ENCODE peak calls at places on chromosomes 7 and 10, in nine cellular contexts. One of them, this sample, is unnamed.

GRCh38 chr10:22583683-22584082 is 130.7 kb downstream of the PIP4K2A start:
- DNase-seq in kidney: no peak
- DNase-seq in A549: no peak
- DNase-seq in endodermal cell: peak; percentile 51
- DNase-seq in colonic mucosa: no peak
- DNase-seq in hepatocyte: no peak
- DNase-seq in OCI-LY7: no peak
- DNase-seq in Panc1: no peak
- DNase-seq in adipocyte: no peak
- DNase-seq in this sample: no peak

GRCh38 chr7:24786941-24787340 is 29.7 kb upstream of the GSDME start:
- DNase-seq in hepatocyte: no peak
- DNase-seq in adipocyte: peak; percentile 90
- DNase-seq in Panc1: peak; percentile 73
- DNase-seq in colonic mucosa: no peak
- DNase-seq in endodermal cell: no peak
- DNase-seq in kidney: no peak
- DNase-seq in A549: peak; percentile 65
- DNase-seq in OCI-LY7: no peak
- DNase-seq in this sample: no peak

GRCh38 chr10:102740229-102740628 is 3.5 kb upstream of the WBP1L start:
- DNase-seq in colonic mucosa: no peak
- DNase-seq in Panc1: no peak
- DNase-seq in adipocyte: no peak
- DNase-seq in kidney: no peak
- DNase-seq in OCI-LY7: no peak
- DNase-seq in endodermal cell: no peak
- DNase-seq in A549: no peak
- DNase-seq in hepatocyte: no peak
- DNase-seq in this sample: no peak

GRCh38 chr7:25953859-25954258 is 198.1 kb upstream of the NFE2L3 start:
- DNase-seq in kidney: no peak
- DNase-seq in colonic mucosa: no peak
- DNase-seq in hepatocyte: no peak
- DNase-seq in endodermal cell: no peak
- DNase-seq in Panc1: no peak
- DNase-seq in adipocyte: no peak
- DNase-seq in A549: no peak
- DNase-seq in OCI-LY7: peak; percentile 67
- DNase-seq in this sample: no peak

GRCh38 chr7:1698221-1698620 is 28.1 kb downstream of the ELFN1 start:
- DNase-seq in hepatocyte: no peak
- DNase-seq in A549: no peak
- DNase-seq in endodermal cell: peak; percentile 36
- DNase-seq in Panc1: no peak
- DNase-seq in colonic mucosa: no peak
- DNase-seq in kidney: peak; percentile 17
- DNase-seq in OCI-LY7: no peak
- DNase-seq in adipocyte: no peak
- DNase-seq in this sample: no peak

GRCh38 chr10:93515963-93516450 is 19.6 kb downstream of the CEP55 start:
- DNase-seq in Panc1: no peak
- DNase-seq in adipocyte: peak; percentile 79
- DNase-seq in hepatocyte: no peak
- DNase-seq in endodermal cell: no peak
- DNase-seq in colonic mucosa: no peak
- DNase-seq in A549: no peak
- DNase-seq in kidney: no peak
- DNase-seq in OCI-LY7: no peak
- DNase-seq in this sample: no peak

GRCh38 chr7:26743205-26743604 is 121.2 kb downstream of the SKAP2 start:
- DNase-seq in OCI-LY7: no peak
- DNase-seq in endodermal cell: no peak
- DNase-seq in Panc1: no peak
- DNase-seq in kidney: no peak
- DNase-seq in colonic mucosa: no peak
- DNase-seq in hepatocyte: no peak
- DNase-seq in adipocyte: peak; percentile 7
- DNase-seq in A549: no peak
- DNase-seq in this sample: no peak

GRCh38 chr10:807163-807957 is 117.9 kb upstream of the DIP2C start:
- DNase-seq in kidney: no peak
- DNase-seq in A549: no peak
- DNase-seq in OCI-LY7: no peak
- DNase-seq in colonic mucosa: no peak
- DNase-seq in endodermal cell: no peak
- DNase-seq in Panc1: no peak
- DNase-seq in adipocyte: no peak
- DNase-seq in hepatocyte: no peak
- DNase-seq in this sample: no peak

GRCh38 chr10:19658622-19659233 is 157.5 kb upstream of the PLXDC2 start:
- DNase-seq in colonic mucosa: no peak
- DNase-seq in kidney: no peak
- DNase-seq in endodermal cell: no peak
- DNase-seq in OCI-LY7: no peak
- DNase-seq in Panc1: no peak
- DNase-seq in hepatocyte: no peak
- DNase-seq in adipocyte: no peak
- DNase-seq in A549: no peak
- DNase-seq in this sample: no peak

GRCh38 chr7:47582748-47583740 is 1.1 kb upstream of the TNS3 start:
- DNase-seq in kidney: no peak
- DNase-seq in OCI-LY7: no peak
- DNase-seq in colonic mucosa: no peak
- DNase-seq in Panc1: no peak
- DNase-seq in adipocyte: no peak
- DNase-seq in hepatocyte: no peak
- DNase-seq in A549: no peak
- DNase-seq in endodermal cell: no peak
- DNase-seq in this sample: no peak

GRCh38 chr7:82593780-82594179 is 150.2 kb upstream of the CACNA2D1 start:
- DNase-seq in Panc1: no peak
- DNase-seq in adipocyte: no peak
- DNase-seq in colonic mucosa: no peak
- DNase-seq in OCI-LY7: no peak
- DNase-seq in endodermal cell: no peak
- DNase-seq in kidney: no peak
- DNase-seq in hepatocyte: no peak
- DNase-seq in A549: no peak
- DNase-seq in this sample: no peak

GRCh38 chr10:102523250-102524029 is 19.7 kb downstream of the SUFU start:
- DNase-seq in adipocyte: no peak
- DNase-seq in kidney: no peak
- DNase-seq in A549: no peak
- DNase-seq in endodermal cell: no peak
- DNase-seq in colonic mucosa: no peak
- DNase-seq in hepatocyte: no peak
- DNase-seq in OCI-LY7: no peak
- DNase-seq in Panc1: no peak
- DNase-seq in this sample: no peak

GRCh38 chr10:15546606-15547005 is 173.1 kb downstream of the ITGA8 start:
- DNase-seq in adipocyte: no peak
- DNase-seq in kidney: no peak
- DNase-seq in hepatocyte: no peak
- DNase-seq in A549: no peak
- DNase-seq in endodermal cell: no peak
- DNase-seq in Panc1: no peak
- DNase-seq in OCI-LY7: no peak
- DNase-seq in colonic mucosa: no peak
- DNase-seq in this sample: no peak

GRCh38 chr10:130127612-130128607 is 8.3 kb upstream of the GLRX3 start:
- DNase-seq in Panc1: peak; percentile 65
- DNase-seq in adipocyte: peak; percentile 90
- DNase-seq in kidney: no peak
- DNase-seq in A549: peak; percentile 94
- DNase-seq in OCI-LY7: peak; percentile 69
- DNase-seq in endodermal cell: peak; percentile 91
- DNase-seq in colonic mucosa: peak; percentile 49
- DNase-seq in hepatocyte: peak; percentile 81
- DNase-seq in this sample: peak; percentile 51

GRCh38 chr10:17169807-17170206 is 31.7 kb downstream of the TRDMT1 start:
- DNase-seq in kidney: no peak
- DNase-seq in hepatocyte: peak; percentile 17
- DNase-seq in Panc1: no peak
- DNase-seq in OCI-LY7: no peak
- DNase-seq in colonic mucosa: no peak
- DNase-seq in endodermal cell: no peak
- DNase-seq in A549: no peak
- DNase-seq in adipocyte: no peak
- DNase-seq in this sample: no peak

GRCh38 chr10:77334501-77334900 is 303.1 kb downstream of the KCNMA1 start:
- DNase-seq in Panc1: no peak
- DNase-seq in colonic mucosa: no peak
- DNase-seq in hepatocyte: no peak
- DNase-seq in OCI-LY7: no peak
- DNase-seq in endodermal cell: no peak
- DNase-seq in A549: no peak
- DNase-seq in adipocyte: no peak
- DNase-seq in kidney: no peak
- DNase-seq in this sample: no peak

GRCh38 chr7:92702535-92702934 is 112.3 kb upstream of the FAM133B start:
- DNase-seq in colonic mucosa: no peak
- DNase-seq in hepatocyte: no peak
- DNase-seq in adipocyte: no peak
- DNase-seq in A549: no peak
- DNase-seq in OCI-LY7: no peak
- DNase-seq in Panc1: no peak
- DNase-seq in kidney: no peak
- DNase-seq in endodermal cell: no peak
- DNase-seq in this sample: no peak

GRCh38 chr10:84194424-84195043 is at the start of gene CDHR1:
- DNase-seq in endodermal cell: peak; percentile 89
- DNase-seq in A549: peak; percentile 25
- DNase-seq in colonic mucosa: peak; percentile 79
- DNase-seq in hepatocyte: peak; percentile 56
- DNase-seq in OCI-LY7: no peak
- DNase-seq in Panc1: no peak
- DNase-seq in adipocyte: peak; percentile 15
- DNase-seq in kidney: no peak
- DNase-seq in this sample: no peak
- H3K4me3 ChIP-seq in endodermal cell: peak within 1 kb of the TSS; percentile 39
- H3K4me3 ChIP-seq in A549: peak within 1 kb of the TSS; percentile 50
- H3K4me3 ChIP-seq in colonic mucosa: peak within 1 kb of the TSS; percentile 51
- H3K4me3 ChIP-seq in hepatocyte: peak within 1 kb of the TSS; percentile 33
- H3K4me3 ChIP-seq in OCI-LY7: no peak within 1 kb of the TSS
- H3K4me3 ChIP-seq in Panc1: no peak within 1 kb of the TSS
- H3K4me3 ChIP-seq in adipocyte: peak within 1 kb of the TSS; percentile 68
- H3K4me3 ChIP-seq in kidney: peak within 1 kb of the TSS; percentile 46
- H3K4me3 ChIP-seq in this sample: peak within 1 kb of the TSS; percentile 28

GRCh38 chr10:108904163-108904878 is 1019.0 kb downstream of the XPNPEP1 start:
- DNase-seq in adipocyte: peak; percentile 14
- DNase-seq in OCI-LY7: no peak
- DNase-seq in hepatocyte: no peak
- DNase-seq in A549: no peak
- DNase-seq in Panc1: no peak
- DNase-seq in endodermal cell: no peak
- DNase-seq in colonic mucosa: no peak
- DNase-seq in kidney: no peak
- DNase-seq in this sample: no peak
- H3K9me3 ChIP-seq in adipocyte: no peaks in the 10 kb centered on the region
- H3K9me3 ChIP-seq in OCI-LY7: no peaks in the 10 kb centered on the region
- H3K9me3 ChIP-seq in hepatocyte: no peaks in the 10 kb centered on the region
- H3K9me3 ChIP-seq in A549: no peaks in the 10 kb centered on the region
- H3K9me3 ChIP-seq in Panc1: no peaks in the 10 kb centered on the region
- H3K9me3 ChIP-seq in endodermal cell: peaks cover 63% of the 10 kb centered on the region
- H3K9me3 ChIP-seq in colonic mucosa: no peaks in the 10 kb centered on the region
- H3K9me3 ChIP-seq in kidney: no peaks in the 10 kb centered on the region
- H3K9me3 ChIP-seq in this sample: no peaks in the 10 kb centered on the region

GRCh38 chr7:122314284-122314683 is 9.7 kb upstream of the FEZF1 start:
- DNase-seq in kidney: no peak
- DNase-seq in Panc1: no peak
- DNase-seq in endodermal cell: no peak
- DNase-seq in hepatocyte: no peak
- DNase-seq in OCI-LY7: no peak
- DNase-seq in adipocyte: no peak
- DNase-seq in colonic mucosa: no peak
- DNase-seq in A549: no peak
- DNase-seq in this sample: no peak
- H3K4me3 ChIP-seq in kidney: no peak overlapping the region
- H3K4me3 ChIP-seq in Panc1: no peak overlapping the region
- H3K4me3 ChIP-seq in endodermal cell: no peak overlapping the region
- H3K4me3 ChIP-seq in hepatocyte: no peak overlapping the region
- H3K4me3 ChIP-seq in OCI-LY7: no peak overlapping the region
- H3K4me3 ChIP-seq in adipocyte: no peak overlapping the region
- H3K4me3 ChIP-seq in colonic mucosa: no peak overlapping the region
- H3K4me3 ChIP-seq in A549: no peak overlapping the region
- H3K4me3 ChIP-seq in this sample: no peak overlapping the region

GRCh38 chr10:131690805-131691239 is 210.0 kb upstream of the PPP2R2D start:
- DNase-seq in A549: no peak
- DNase-seq in adipocyte: no peak
- DNase-seq in OCI-LY7: no peak
- DNase-seq in endodermal cell: no peak
- DNase-seq in Panc1: no peak
- DNase-seq in kidney: peak; percentile 55
- DNase-seq in colonic mucosa: no peak
- DNase-seq in hepatocyte: no peak
- DNase-seq in this sample: no peak

GRCh38 chr10:131688304-131688703 is 212.5 kb upstream of the PPP2R2D start:
- DNase-seq in endodermal cell: no peak
- DNase-seq in kidney: no peak
- DNase-seq in A549: no peak
- DNase-seq in hepatocyte: no peak
- DNase-seq in adipocyte: no peak
- DNase-seq in colonic mucosa: no peak
- DNase-seq in Panc1: no peak
- DNase-seq in OCI-LY7: no peak
- DNase-seq in this sample: no peak

GRCh38 chr10:131689486-131689885 is 211.3 kb upstream of the PPP2R2D start:
- DNase-seq in kidney: no peak
- DNase-seq in adipocyte: no peak
- DNase-seq in endodermal cell: no peak
- DNase-seq in A549: no peak
- DNase-seq in colonic mucosa: no peak
- DNase-seq in Panc1: no peak
- DNase-seq in hepatocyte: no peak
- DNase-seq in OCI-LY7: no peak
- DNase-seq in this sample: no peak

GRCh38 chr10:131689954-131690669 is 210.7 kb upstream of the PPP2R2D start:
- DNase-seq in Panc1: no peak
- DNase-seq in endodermal cell: no peak
- DNase-seq in colonic mucosa: no peak
- DNase-seq in kidney: peak; percentile 17
- DNase-seq in A549: no peak
- DNase-seq in adipocyte: no peak
- DNase-seq in OCI-LY7: no peak
- DNase-seq in hepatocyte: no peak
- DNase-seq in this sample: no peak

DNA sequence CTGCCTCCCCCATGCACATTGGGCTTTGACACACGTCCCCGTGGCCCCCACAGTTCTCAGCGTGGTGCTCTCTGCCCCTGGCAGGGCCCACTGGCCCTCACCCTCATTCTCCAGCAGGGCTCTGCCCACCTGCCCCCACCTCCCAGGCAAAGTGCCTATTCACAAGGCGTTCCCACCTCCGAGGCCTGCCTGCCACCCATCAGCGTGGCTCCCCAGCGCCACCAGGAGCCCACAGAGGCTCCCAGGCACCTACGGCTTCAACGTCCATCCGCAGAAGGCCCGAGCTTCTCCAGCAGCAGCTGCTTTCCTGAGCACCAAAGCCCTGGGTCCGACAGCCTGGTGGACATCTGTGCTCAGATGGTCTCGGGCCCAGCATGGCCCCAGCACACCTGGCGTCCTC is 211.8 kb upstream of the PPP2R2D start:
- DNase-seq in OCI-LY7: no peak
- DNase-seq in endodermal cell: peak; percentile 87
- DNase-seq in adipocyte: no peak
- DNase-seq in A549: no peak
- DNase-seq in hepatocyte: no peak
- DNase-seq in Panc1: no peak
- DNase-seq in colonic mucosa: no peak
- DNase-seq in kidney: peak; percentile 43
- DNase-seq in this sample: no peak
- H3K9me3 ChIP-seq in OCI-LY7: no peaks in the 10 kb centered on the region
- H3K9me3 ChIP-seq in endodermal cell: no peaks in the 10 kb centered on the region
- H3K9me3 ChIP-seq in adipocyte: no peaks in the 10 kb centered on the region
- H3K9me3 ChIP-seq in A549: no peaks in the 10 kb centered on the region
- H3K9me3 ChIP-seq in hepatocyte: no peaks in the 10 kb centered on the region
- H3K9me3 ChIP-seq in Panc1: no peaks in the 10 kb centered on the region
- H3K9me3 ChIP-seq in colonic mucosa: no peaks in the 10 kb centered on the region
- H3K9me3 ChIP-seq in kidney: no peaks in the 10 kb centered on the region
- H3K9me3 ChIP-seq in this sample: no peaks in the 10 kb centered on the region

This sample was measured in right lobe of liver.